ENCODE peak calls at places on chromosomes 1 and 21, in six cellular contexts. A is GM12892, K is K562, T is HepG2, I is GM12878, N is H1. U is an unnamed sample.

GRCh38 chr1:247679639-247680038 is at the start of gene OR13G1:
- DNase-seq in T (no peak), A (no peak), I (no peak), K (no peak), N (no peak), U (no peak)

GRCh38 chr1:173332026-173332425 is 124.9 kb upstream of the TNFSF4 start:
- DNase-seq in T (no peak), A (no peak), I (no peak), N (no peak), K (no peak), U (no peak)

GRCh38 chr1:85438353-85438752 is 26.6 kb downstream of the DDAH1 start:
- DNase-seq in N (no peak), T (peak), A (no peak), I (no peak), K (no peak), U (no peak)

GRCh38 chr1:46194641-46195179 is 3.5 kb downstream of the POMGNT1 start:
- DNase-seq in N (no peak), K (no peak), T (no peak), A (no peak), I (no peak), U (no peak)

GRCh38 chr1:201503397-201504176 is 3.3 kb downstream of the CSRP1 start:
- DNase-seq in I (no peak), N (no peak), A (no peak), T (peak), K (no peak), U (no peak)

GRCh38 chr1:118928739-118929554 is 59.2 kb downstream of the TBX15 start:
- DNase-seq in T (peak), N (peak), K (peak), I (no peak), A (no peak), U (no peak)

GRCh38 chr21:44065428-44065827 is 41.8 kb upstream of the PWP2 start:
- DNase-seq in A (no peak), N (no peak), T (no peak), K (no peak), I (no peak), U (no peak)

GRCh38 chr1:97202481-97202880 is 480.9 kb downstream of the PTBP2 start:
- DNase-seq in K (no peak), I (no peak), T (no peak), A (no peak), N (no peak), U (no peak)

GRCh38 chr21:46045154-46045553 is 52.8 kb upstream of the COL6A2 start:
- DNase-seq in N (no peak), A (no peak), T (no peak), K (no peak), I (no peak), U (no peak)

GRCh38 chr1:81478217-81478616 is 322.5 kb upstream of the ADGRL2 start:
- DNase-seq in K (no peak), A (no peak), T (no peak), I (no peak), N (no peak), U (no peak)

GRCh38 chr1:86515597-86515996 is 31.3 kb upstream of the CLCA4 start:
- DNase-seq in I (no peak), A (no peak), T (peak), K (peak), N (no peak), U (no peak)

GRCh38 chr1:65332821-65333220 is 23.5 kb downstream of the DNAJC6 start:
- DNase-seq in K (no peak), I (no peak), A (no peak), N (no peak), T (no peak), U (no peak)

GRCh38 chr1:55378582-55378981 is 163.4 kb upstream of the USP24 start:
- DNase-seq in T (peak), I (no peak), N (peak), K (peak), A (peak), U (peak)

GRCh38 chr1:243254233-243254926 is 701 bp downstream of the CEP170 start:
- DNase-seq in A (peak), K (peak), T (peak), N (peak), I (no peak), U (peak)

GRCh38 chr1:3345792-3346191 is 108.7 kb upstream of the ARHGEF16 start:
- DNase-seq in N (no peak), A (no peak), K (no peak), T (no peak), I (no peak), U (no peak)

GRCh38 chr1:200442537-200443169 is 32.8 kb upstream of the ZNF281 start:
- DNase-seq in I (no peak), N (no peak), T (no peak), A (no peak), K (no peak), U (no peak)

GRCh38 chr1:77540501-77541161 is 141.8 kb downstream of the ZZZ3 start:
- DNase-seq in A (no peak), N (no peak), T (no peak), K (no peak), I (no peak), U (no peak)

GRCh38 chr21:34881421-34881820 is 167.7 kb downstream of the RUNX1 start:
- DNase-seq in N (no peak), T (no peak), I (no peak), A (no peak), K (no peak), U (no peak)

GRCh38 chr21:37921091-37921490 is 4.8 kb upstream of the KCNJ6 start:
- DNase-seq in A (no peak), K (no peak), N (no peak), I (no peak), T (no peak), U (no peak)

GRCh38 chr1:147833231-147833840 is 69.3 kb upstream of the GJA8 start:
- DNase-seq in K (no peak), A (no peak), T (no peak), N (peak), I (no peak), U (no peak)

GRCh38 chr1:9591669-9592509 is 3.2 kb downstream of the TMEM201 start:
- DNase-seq in A (peak), I (no peak), T (no peak), N (peak), K (no peak), U (no peak)

GRCh38 chr1:34858901-34859441 is 578 bp downstream of the SMIM12 start:
- DNase-seq in T (no peak), A (no peak), N (no peak), I (no peak), K (peak), U (peak)

GRCh38 chr1:13808729-13809131 is 108.7 kb downstream of the PRDM2 start:
- DNase-seq in A (no peak), K (peak), T (no peak), N (no peak), I (no peak), U (no peak)

GRCh38 chr21:36513430-36513829 is 33.5 kb upstream of the CLDN14 start:
- DNase-seq in T (no peak), A (no peak), K (no peak), N (no peak), I (no peak), U (no peak)

GRCh38 chr1:8317647-8318360 is at the start of gene SLC45A1:
- DNase-seq in T (no peak), A (peak), N (peak), I (no peak), K (peak), U (peak)

GRCh38 chr1:31657020-31657804 is 12.5 kb upstream of the PEF1 start:
- DNase-seq in K (no peak), I (no peak), T (no peak), N (no peak), A (no peak), U (no peak)

GRCh38 chr1:150302338-150302737 is 8.7 kb downstream of the MRPS21 start:
- DNase-seq in K (no peak), I (no peak), N (no peak), A (no peak), T (no peak), U (no peak)

GRCh38 chr1:164748253-164748899 is 189.4 kb downstream of the PBX1 start:
- DNase-seq in I (no peak), K (no peak), T (peak), N (no peak), A (no peak), U (no peak)

GRCh38 chr1:114002492-114003290 is 23.4 kb downstream of the OLFML3 start:
- DNase-seq in T (peak), K (no peak), A (no peak), I (no peak), N (no peak), U (no peak)

GRCh38 chr1:202553560-202554038 is 156.7 kb downstream of the SYT2 start:
- DNase-seq in A (no peak), K (peak), N (no peak), T (no peak), I (peak), U (no peak)

GRCh38 chr1:32626176-32626575 is 24.2 kb downstream of the ZBTB8OS start:
- DNase-seq in N (no peak), A (no peak), K (no peak), T (no peak), I (no peak), U (no peak)

GRCh38 chr1:40315795-40316594 is 1.1 kb downstream of the COL9A2 start:
- DNase-seq in A (no peak), N (peak), K (no peak), T (no peak), I (no peak), U (no peak)

GRCh38 chr1:109201123-109201703 is 12.5 kb upstream of the SARS1 start:
- DNase-seq in T (peak), A (peak), I (no peak), K (peak), N (peak), U (peak)

GRCh38 chr1:200231787-200232222 is 178.0 kb downstream of the ZNF281 start:
- DNase-seq in I (no peak), T (peak), K (no peak), A (no peak), N (no peak), U (no peak)

GRCh38 chr1:167648252-167648849 is 18.3 kb downstream of the RCSD1 start:
- DNase-seq in N (no peak), T (no peak), K (no peak), A (no peak), I (no peak), U (no peak)

GRCh38 chr1:186864296-186864695 is 35.5 kb downstream of the PLA2G4A start:
- DNase-seq in N (no peak), T (no peak), A (no peak), K (no peak), I (no peak), U (no peak)

GRCh38 chr1:91847851-91848250 is 38.1 kb downstream of the TGFBR3 start:
- DNase-seq in I (no peak), K (no peak), N (no peak), A (no peak), T (no peak), U (no peak)

GRCh38 chr21:37071561-37072238 is 1.2 kb downstream of the PIGP start:
- DNase-seq in A (no peak), N (no peak), T (no peak), K (peak), I (no peak), U (no peak)

GRCh38 chr1:230642263-230642959 is at the start of gene COG2:
- DNase-seq in N (peak), K (peak), T (peak), I (peak), A (peak), U (peak)
- TF ChIP-seq POLR2A in N (peak), K (peak), T (peak), I (peak), A (peak), U (no peak)

GRCh38 chr1:12477936-12478611 is 139.9 kb downstream of the DHRS3 start:
- DNase-seq in N (no peak), T (peak), I (no peak), A (no peak), K (peak), U (no peak)
- TF ChIP-seq POLR2AphosphoS5 in N (no peak), T (peak), I (no peak), A (no peak), K (peak), U (no peak)

DNA sequence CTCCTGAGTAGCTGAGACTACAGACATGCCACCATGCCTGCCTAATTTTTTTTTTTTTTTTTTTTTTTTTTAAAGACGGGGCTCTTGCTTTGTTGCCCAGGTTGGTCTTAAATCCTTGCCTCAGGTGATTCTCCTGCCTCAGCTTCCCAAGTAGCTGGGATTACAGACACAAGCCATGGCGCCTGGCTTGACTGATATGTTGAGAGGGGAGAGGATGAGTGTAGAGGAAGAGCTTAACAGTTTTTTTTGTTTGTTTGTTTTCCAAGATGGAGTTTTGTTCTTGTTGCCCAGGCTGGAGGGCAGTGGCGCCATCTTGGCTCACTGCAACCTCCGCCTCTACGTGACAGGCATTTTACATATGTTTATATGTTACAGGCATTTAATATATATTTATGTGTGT is 2.5 kb downstream of the SRP9 start:
- DNase-seq in I (no peak), T (no peak), A (no peak), N (no peak), K (no peak), U (no peak)
- TF ChIP-seq TAF1 in I (no peak), T (no peak), A (no peak), N (no peak), K (no peak), U (no peak)

GRCh38 chr1:61956012-61956645 is 213.8 kb downstream of the PATJ start:
- DNase-seq in K (no peak), N (no peak), T (no peak), A (no peak), I (no peak), U (no peak)
- TF ChIP-seq POLR2A in K (no peak), N (no peak), T (no peak), A (no peak), I (no peak), U (no peak)

GRCh38 chr1:212565571-212566305 is 42.8 kb upstream of the ATF3 start:
- DNase-seq in A (no peak), K (no peak), T (no peak), I (no peak), N (no peak), U (no peak)

GRCh38 chr1:212565079-212565478 is 43.5 kb upstream of the ATF3 start:
- DNase-seq in A (no peak), I (no peak), K (no peak), T (no peak), N (no peak), U (no peak)

GRCh38 chr1:212567676-212568075 is 40.9 kb upstream of the ATF3 start:
- DNase-seq in K (no peak), I (no peak), N (no peak), A (no peak), T (no peak), U (no peak)

GRCh38 chr1:212568978-212569537 is 39.5 kb upstream of the ATF3 start:
- DNase-seq in T (no peak), A (no peak), I (no peak), N (no peak), K (no peak), U (no peak)

DNA sequence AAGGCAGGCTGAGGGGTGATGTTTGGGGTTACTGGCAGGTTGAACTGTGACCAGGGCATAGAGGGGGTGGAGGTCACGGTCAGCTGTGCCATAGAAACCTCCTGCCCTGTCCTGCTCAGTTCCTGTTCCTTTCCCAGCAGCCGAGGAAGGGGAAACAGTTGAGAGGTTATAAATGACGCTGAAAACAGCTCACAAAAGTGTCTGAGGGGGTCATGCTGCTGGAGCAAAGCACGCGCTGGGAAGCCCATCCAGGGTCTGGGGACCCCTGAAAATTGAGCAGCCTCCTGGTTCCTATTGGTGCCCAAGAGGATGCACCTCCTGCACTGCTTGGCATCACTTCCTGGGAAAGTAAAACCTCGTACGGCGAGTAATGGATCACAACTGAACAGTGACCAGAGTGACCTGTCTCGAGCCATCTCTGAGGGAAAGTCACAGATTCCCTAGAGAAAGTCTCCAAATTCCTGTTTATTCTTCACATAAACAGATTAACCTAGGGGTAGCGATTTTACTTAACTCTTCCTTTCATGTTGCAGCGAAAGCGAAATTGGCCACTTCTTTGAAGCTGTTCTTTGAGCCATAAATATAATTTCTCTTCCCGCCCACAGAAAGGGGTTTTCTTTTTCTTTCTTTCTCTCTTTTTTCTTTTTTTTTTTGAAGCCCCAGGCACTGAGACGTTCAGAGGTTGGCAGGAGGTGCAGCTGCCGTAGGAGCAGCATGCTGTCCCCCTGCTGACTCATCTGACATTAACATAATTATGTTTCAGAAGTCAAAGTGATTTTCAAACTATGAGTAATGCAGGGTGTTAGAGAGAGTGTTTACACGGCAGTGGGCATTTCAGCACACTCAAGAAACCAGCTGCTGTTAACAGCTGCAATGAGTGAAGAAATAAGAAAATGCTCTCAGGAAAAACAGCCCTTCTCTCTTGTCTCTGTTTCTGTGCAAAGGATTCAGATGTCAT is 41.8 kb upstream of the ATF3 start:
- DNase-seq in T (peak), N (no peak), I (peak), A (peak), K (peak), U (peak)
- TF ChIP-seq POLR2AphosphoS5 in T (no peak), N (no peak), I (no peak), A (peak), K (no peak), U (no peak)

GRCh38 chr1:93661829-93662474 is 19.7 kb downstream of the BCAR3 start:
- DNase-seq in N (no peak), A (no peak), T (no peak), K (peak), I (no peak), U (no peak)
- TF ChIP-seq TAF1 in N (no peak), A (no peak), T (no peak), K (no peak), I (no peak), U (no peak)

GRCh38 chr1:42767510-42767924 is 468 bp downstream of the C1orf50 start:
- DNase-seq in K (no peak), A (no peak), I (no peak), N (no peak), T (peak), U (no peak)

GRCh38 chr1:42765271-42765670 is 1.6 kb downstream of the P3H1 start:
- DNase-seq in N (no peak), T (no peak), I (no peak), A (no peak), K (no peak), U (no peak)

GRCh38 chr1:42765832-42766722 is 751 bp downstream of the P3H1 start:
- DNase-seq in N (peak), I (no peak), T (peak), A (no peak), K (peak), U (no peak)

GRCh38 chr1:42768172-42768571 is 1.1 kb downstream of the C1orf50 start:
- DNase-seq in N (no peak), I (no peak), T (no peak), K (no peak), A (no peak), U (no peak)

GRCh38 chr1:42766723-42767509 is at the start of the genes C1orf50 and P3H1:
- DNase-seq in K (peak), I (peak), N (peak), T (peak), A (peak), U (peak)
- TF ChIP-seq POLR2A in K (peak), I (peak), N (peak), T (peak), A (peak), U (peak)

DNA sequence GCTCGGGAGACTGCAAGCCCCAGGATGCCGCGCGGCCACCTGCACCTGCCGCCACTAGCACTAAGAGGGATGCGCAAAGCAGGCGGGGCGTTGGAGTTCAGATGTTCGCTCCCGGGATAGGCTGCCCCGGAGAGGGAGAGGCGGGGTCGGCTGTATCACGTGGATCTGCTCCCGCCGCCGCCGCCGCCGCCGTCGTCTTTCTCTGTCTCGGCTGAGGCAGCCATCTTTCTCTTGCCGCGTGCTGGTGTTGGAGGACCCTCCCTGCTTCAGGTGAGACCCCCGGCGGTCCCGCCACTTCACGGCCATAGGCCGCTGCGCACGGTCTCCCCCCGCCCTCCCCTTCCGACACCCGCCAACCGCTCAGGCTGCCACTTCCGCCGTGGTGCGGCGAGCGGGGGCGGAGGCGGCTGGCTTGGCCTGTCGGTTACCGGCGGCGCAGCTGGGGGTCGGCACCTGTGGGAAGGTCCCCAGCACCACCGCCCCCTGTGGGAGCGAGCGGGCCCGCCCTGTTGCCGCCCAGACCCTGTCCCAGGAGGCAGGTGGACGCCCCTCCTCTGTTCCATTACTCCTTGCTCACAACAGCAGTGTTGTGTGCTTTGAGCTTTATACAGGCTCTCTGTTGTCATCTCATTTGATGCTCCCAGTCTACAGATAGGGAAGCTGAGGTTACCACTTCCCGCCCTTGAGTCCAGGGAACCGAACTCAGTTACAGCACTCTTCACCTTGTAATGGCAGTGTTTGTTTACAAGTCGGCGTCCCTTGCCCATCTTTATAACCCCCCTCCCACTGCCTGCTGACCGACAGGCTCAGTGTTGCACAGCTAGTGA is at the start of gene BTF3L4:
- DNase-seq in K (peak), N (peak), T (peak), A (peak), I (peak), U (peak)
- TF ChIP-seq POLR2AphosphoS5 in K (peak), N (peak), T (peak), A (peak), I (peak), U (peak)